ENCODE peak calls at places on chromosomes 5 and 9, in four cellular contexts. I, G, S and W are unnamed samples.

GRCh38 chr9:127504887-127505251 is 53.6 kb downstream of the LRSAM1 start:
- DNase-seq in G (no peak), I (no peak), S (no peak), W (no peak)

GRCh38 chr5:61431923-61432620 is 100.0 kb downstream of the ZSWIM6 start:
- DNase-seq in G (no peak), S (no peak), I (no peak), W (peak)

GRCh38 chr5:126499742-126500396 is 76.7 kb downstream of the GRAMD2B start:
- DNase-seq in I (no peak), S (no peak), G (no peak), W (no peak)

GRCh38 chr5:178793156-178793555 is 62.7 kb upstream of the ZNF354A start:
- DNase-seq in S (no peak), I (peak), G (no peak), W (no peak)

GRCh38 chr5:38329132-38329715 is 70.9 kb downstream of the EGFLAM start:
- DNase-seq in S (no peak), I (no peak), G (no peak), W (no peak)

GRCh38 chr9:113978954-113979712 is 99.0 kb downstream of the AMBP start:
- DNase-seq in I (no peak), S (no peak), G (no peak), W (no peak)

GRCh38 chr5:173634465-173634983 is 18.1 kb upstream of the BOD1 start:
- DNase-seq in G (no peak), I (no peak), S (no peak), W (no peak)

GRCh38 chr5:64914396-64914795 is 145.7 kb downstream of the CWC27 start:
- DNase-seq in G (peak), S (no peak), I (no peak), W (no peak)

GRCh38 chr9:14238044-14238443 is 75.9 kb downstream of the NFIB start:
- DNase-seq in G (no peak), I (no peak), S (no peak), W (no peak)

GRCh38 chr5:124546643-124547042 is 199.8 kb downstream of the ZNF608 start:
- DNase-seq in S (no peak), G (no peak), I (no peak), W (no peak)

GRCh38 chr5:79971156-79971555 is 19.9 kb downstream of the MTX3 start:
- DNase-seq in G (peak), I (no peak), S (no peak), W (no peak)

GRCh38 chr5:149063901-149064478 is 1.1 kb upstream of the SH3TC2 start:
- DNase-seq in S (no peak), I (no peak), G (no peak), W (no peak)

GRCh38 chr5:38672059-38672791 is 115.8 kb upstream of the LIFR start:
- DNase-seq in I (no peak), G (peak), S (no peak), W (no peak)

GRCh38 chr9:18910858-18911257 is 122.2 kb downstream of the SAXO1 start:
- DNase-seq in G (no peak), S (no peak), I (no peak), W (no peak)

GRCh38 chr9:87970602-87971001 is 3.7 kb downstream of the CDK20 start:
- DNase-seq in I (no peak), S (no peak), G (no peak), W (no peak)

GRCh38 chr9:2159521-2160417 is 144.6 kb downstream of the SMARCA2 start:
- DNase-seq in G (no peak), I (no peak), S (no peak), W (peak)

GRCh38 chr9:93636172-93636661 is 59.8 kb downstream of the PHF2 start:
- DNase-seq in G (no peak), I (no peak), S (no peak), W (no peak)

GRCh38 chr5:27315541-27316282 is 277.3 kb upstream of the CDH9 start:
- DNase-seq in I (no peak), S (no peak), G (no peak), W (no peak)

GRCh38 chr5:153400931-153401330 is 89.5 kb upstream of the GRIA1 start:
- DNase-seq in S (no peak), G (no peak), I (no peak), W (no peak)

GRCh38 chr9:107213561-107214028 is 69.5 kb upstream of the RAD23B start:
- DNase-seq in I (peak), G (peak), S (no peak), W (no peak)

GRCh38 chr5:170860818-170861217 is 1.0 kb upstream of the RANBP17 start:
- DNase-seq in I (no peak), S (no peak), G (no peak), W (no peak)

GRCh38 chr9:114893221-114893620 is 37.2 kb downstream of the TNFSF8 start:
- DNase-seq in I (no peak), G (no peak), S (no peak), W (no peak)

GRCh38 chr5:4514067-4514648 is 626.0 kb upstream of the ADAMTS16 start:
- DNase-seq in I (no peak), G (no peak), S (no peak), W (no peak)

GRCh38 chr5:54547711-54548250 is 30.2 kb downstream of the SNX18 start:
- DNase-seq in G (no peak), S (no peak), I (peak), W (no peak)

GRCh38 chr9:136805207-136805740 is 2.5 kb upstream of the RABL6 start:
- DNase-seq in S (no peak), I (no peak), G (no peak), W (no peak)

GRCh38 chr5:74631088-74631960 is 9.2 kb downstream of the ENC1 start:
- DNase-seq in I (peak), G (peak), S (no peak), W (no peak)

GRCh38 chr5:119328753-119329602 is 26.8 kb upstream of the TNFAIP8 start:
- DNase-seq in G (no peak), I (no peak), S (peak), W (no peak)

GRCh38 chr5:135526924-135527323 is 8.8 kb downstream of the NEUROG1 start:
- DNase-seq in I (no peak), G (no peak), S (no peak), W (no peak)

GRCh38 chr9:137972355-137972987 is 94.9 kb downstream of the CACNA1B start:
- DNase-seq in G (no peak), I (no peak), S (no peak), W (no peak)

GRCh38 chr9:28004900-28005299 is 431.6 kb upstream of the C9orf72 start:
- DNase-seq in G (no peak), I (no peak), S (no peak), W (no peak)

GRCh38 chr5:145718956-145719355 is 116.2 kb downstream of the PRELID2 start:
- DNase-seq in I (no peak), G (peak), S (no peak), W (no peak)

GRCh38 chr5:110996742-110997141 is 74.8 kb upstream of the TSLP start:
- DNase-seq in I (no peak), S (no peak), G (no peak), W (no peak)

GRCh38 chr9:70069734-70070133 is 26.1 kb downstream of the MAMDC2 start:
- DNase-seq in S (no peak), I (no peak), G (no peak), W (no peak)

GRCh38 chr5:3642231-3642630 is 46.6 kb downstream of the IRX1 start:
- DNase-seq in G (no peak), I (no peak), S (no peak), W (no peak)